ENCODE peak calls at places on chromosomes 2 and 18, in four cellular contexts. One of them, this sample, is unnamed.
A peak's percentile ranks its signal among the peaks of the same experiment; 100 is the strongest.

GRCh38 chr2:20496069-20496468 is 49.2 kb downstream of the RHOB start:
- DNase-seq in anterior cingulate cortex: no peak
- DNase-seq in kidney glomerular epithelial cell: peak; percentile 97
- DNase-seq in T-helper 2 cell: no peak
- DNase-seq in this sample: no peak

GRCh38 chr2:55912926-55913325 is 10.7 kb downstream of the EFEMP1 start:
- DNase-seq in anterior cingulate cortex: no peak
- DNase-seq in kidney glomerular epithelial cell: no peak
- DNase-seq in T-helper 2 cell: no peak
- DNase-seq in this sample: no peak

GRCh38 chr2:238160206-238161129 is 1.7 kb downstream of the ERFE start:
- DNase-seq in anterior cingulate cortex: no peak
- DNase-seq in kidney glomerular epithelial cell: no peak
- DNase-seq in T-helper 2 cell: no peak
- DNase-seq in this sample: no peak

GRCh38 chr2:189683348-189683747 is 8.9 kb downstream of the ANKAR start:
- DNase-seq in anterior cingulate cortex: no peak
- DNase-seq in kidney glomerular epithelial cell: no peak
- DNase-seq in T-helper 2 cell: no peak
- DNase-seq in this sample: no peak

GRCh38 chr2:55511508-55512124 is 7.9 kb upstream of the CFAP36 start:
- DNase-seq in anterior cingulate cortex: no peak
- DNase-seq in kidney glomerular epithelial cell: peak; percentile 64
- DNase-seq in T-helper 2 cell: no peak
- DNase-seq in this sample: no peak

GRCh38 chr2:189297446-189297845 is 117.9 kb upstream of the COL5A2 start:
- DNase-seq in anterior cingulate cortex: no peak
- DNase-seq in kidney glomerular epithelial cell: peak; percentile 1
- DNase-seq in T-helper 2 cell: no peak
- DNase-seq in this sample: peak; percentile 44

GRCh38 chr2:214808961-214809750 is at the start of gene BARD1:
- DNase-seq in anterior cingulate cortex: no peak
- DNase-seq in kidney glomerular epithelial cell: peak; percentile 73
- DNase-seq in T-helper 2 cell: peak; percentile 26
- DNase-seq in this sample: peak; percentile 50

GRCh38 chr2:203905661-203906060 is 30.9 kb upstream of the ICOS start:
- DNase-seq in anterior cingulate cortex: no peak
- DNase-seq in kidney glomerular epithelial cell: no peak
- DNase-seq in T-helper 2 cell: no peak
- DNase-seq in this sample: no peak

GRCh38 chr18:58362027-58362575 is 266.8 kb downstream of the ALPK2 start:
- DNase-seq in anterior cingulate cortex: peak; percentile 25
- DNase-seq in kidney glomerular epithelial cell: peak; percentile 95
- DNase-seq in T-helper 2 cell: no peak
- DNase-seq in this sample: no peak

GRCh38 chr2:20626698-20627471 is 24.0 kb downstream of the HS1BP3 start:
- DNase-seq in anterior cingulate cortex: no peak
- DNase-seq in kidney glomerular epithelial cell: peak; percentile 94
- DNase-seq in T-helper 2 cell: no peak
- DNase-seq in this sample: no peak

GRCh38 chr2:150789376-150789905 is 302.0 kb upstream of the RND3 start:
- DNase-seq in anterior cingulate cortex: no peak
- DNase-seq in kidney glomerular epithelial cell: no peak
- DNase-seq in T-helper 2 cell: no peak
- DNase-seq in this sample: no peak

GRCh38 chr18:45081579-45082181 is 401.0 kb downstream of the SETBP1 start:
- DNase-seq in anterior cingulate cortex: no peak
- DNase-seq in kidney glomerular epithelial cell: no peak
- DNase-seq in T-helper 2 cell: no peak
- DNase-seq in this sample: no peak